ENCODE peak calls at places on chromosomes 4 and X, in five cellular contexts. U, O, M, S and H are unnamed samples.

GRCh38 chr4:8355864-8356565 is 84.5 kb downstream of the ACOX3 start:
- DNase-seq in U (peak; percentile 77), S (peak; percentile 31), M (peak; percentile 11), O (no peak), H (no peak)

GRCh38 chrX:20015945-20016617 is 25.2 kb upstream of the BCLAF3 start:
- DNase-seq in U (no peak), M (no peak), O (no peak), S (no peak), H (no peak)

GRCh38 chrX:107730991-107731766 is 44.4 kb downstream of the TSC22D3 start:
- DNase-seq in M (no peak), O (no peak), U (no peak), S (peak; percentile 8), H (no peak)

GRCh38 chr4:62053974-62054373 is 853.8 kb downstream of the ADGRL3 start:
- DNase-seq in O (no peak), U (no peak), M (no peak), S (no peak), H (no peak)

GRCh38 chr4:146308951-146309350 is 94.6 kb downstream of the REELD1 start:
- DNase-seq in M (no peak), S (peak; percentile 21), O (no peak), U (no peak), H (no peak)

GRCh38 chrX:13647709-13648212 is 5.2 kb upstream of the TCEANC start:
- DNase-seq in S (peak; percentile 89), M (peak; percentile 45), O (peak; percentile 51), U (peak; percentile 73), H (peak; percentile 41)

GRCh38 chrX:52277666-52278065 is 91.2 kb upstream of the XAGE2 start:
- DNase-seq in S (no peak), U (no peak), O (no peak), M (no peak), H (no peak)

GRCh38 chr4:54645830-54646229 is 11.9 kb upstream of the KIT start:
- DNase-seq in O (no peak), M (no peak), S (no peak), U (no peak), H (no peak)

GRCh38 chrX:141642979-141643378 is 53.5 kb downstream of the SPANXA2 start:
- DNase-seq in U (no peak), M (no peak), S (peak; percentile 15), O (peak; percentile 9), H (no peak)

GRCh38 chr4:158811704-158812103 is 42.9 kb downstream of the FNIP2 start:
- DNase-seq in S (no peak), U (no peak), O (no peak), M (peak; percentile 50), H (no peak)

GRCh38 chrX:119677654-119677981 is 15.3 kb downstream of the SEPTIN6 start:
- DNase-seq in S (no peak), O (no peak), M (no peak), U (no peak), H (no peak)

GRCh38 chr4:42397256-42397634 is at the start of gene SHISA3:
- DNase-seq in M (peak; percentile 33), S (no peak), U (no peak), O (peak; percentile 50), H (no peak)

GRCh38 chr4:36551697-36552214 is 270.3 kb downstream of the DTHD1 start:
- DNase-seq in U (no peak), M (no peak), S (no peak), O (no peak), H (no peak)

GRCh38 chrX:80556148-80556547 is 135.9 kb downstream of the TENT5D start:
- DNase-seq in U (no peak), S (no peak), O (no peak), M (no peak), H (no peak)

DNA sequence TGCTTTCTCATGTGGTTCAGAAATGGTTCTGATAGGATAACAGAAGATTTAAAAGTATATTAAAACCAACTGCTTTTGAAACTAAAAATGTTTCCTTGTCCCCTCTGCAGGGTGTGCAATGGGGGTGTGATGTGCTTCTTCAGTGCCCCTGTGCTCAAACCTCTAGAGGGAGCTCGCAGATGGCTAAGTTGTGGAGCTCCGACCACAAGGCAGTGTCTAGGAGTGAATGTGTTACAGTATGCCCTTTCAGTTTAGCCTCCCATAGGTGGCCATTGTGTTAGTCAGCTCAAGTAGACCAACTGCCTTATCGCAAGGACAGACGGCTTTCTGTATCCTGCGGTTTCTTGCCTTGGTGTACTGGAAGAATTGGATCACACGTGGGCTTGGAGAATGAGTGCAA is 130.5 kb downstream of the TENT5D start:
- DNase-seq in U (no peak), S (no peak), M (no peak), O (peak; percentile 1), H (no peak)
- TF ChIP-seq CTCF in U (no peak), S (no peak), M (no peak), O (no peak), H (no peak)

GRCh38 chr4:173669460-173670179 is 139.6 kb upstream of the HAND2 start:
- DNase-seq in O (peak; percentile 50), U (no peak), S (no peak), M (no peak), H (no peak)
- H3K4me3 ChIP-seq in O (no peak overlapping the region), U (no peak overlapping the region), S (no peak overlapping the region), M (no peak overlapping the region), H (no peak overlapping the region)

DNA sequence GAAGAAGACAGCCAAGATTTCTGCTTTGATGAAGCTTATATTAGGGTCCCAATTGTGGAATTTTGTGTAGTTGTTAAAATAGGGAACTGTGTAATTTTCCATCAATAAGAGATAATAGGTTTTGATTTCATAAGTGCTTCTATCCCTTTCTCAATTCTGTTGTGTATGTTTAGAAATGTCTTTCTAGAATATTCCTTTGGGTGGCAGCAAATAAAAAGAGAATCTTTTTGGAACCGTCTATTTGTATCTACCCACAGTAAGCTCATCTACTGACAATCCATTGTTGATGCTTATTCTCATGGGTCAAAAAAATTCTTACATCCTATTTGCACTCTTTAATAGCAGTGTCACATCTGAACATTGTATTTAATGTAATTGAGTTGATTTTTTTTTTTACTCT is 61.7 kb downstream of the TMA16 start:
- DNase-seq in S (peak; percentile 10), U (no peak), O (peak; percentile 7), M (no peak), H (no peak)
- TF ChIP-seq CTCF in S (peak; percentile 34), U (no peak), O (no peak), M (no peak), H (no peak)

GRCh38 chr4:110610940-110611785 is 11.7 kb downstream of the PITX2 start:
- DNase-seq in O (no peak), M (no peak), S (no peak), U (no peak), H (no peak)

GRCh38 chr4:110612631-110613269 is 10.1 kb downstream of the PITX2 start:
- DNase-seq in U (no peak), M (no peak), S (no peak), O (no peak), H (no peak)

GRCh38 chr4:110613710-110614109 is 9.2 kb downstream of the PITX2 start:
- DNase-seq in O (no peak), M (no peak), S (no peak), U (no peak), H (no peak)

GRCh38 chr4:110610620-110610939 is 12.3 kb downstream of the PITX2 start:
- DNase-seq in M (no peak), O (no peak), U (no peak), S (no peak), H (no peak)

GRCh38 chr4:110611968-110612447 is 10.9 kb downstream of the PITX2 start:
- DNase-seq in S (no peak), O (no peak), M (no peak), U (no peak), H (no peak)
- H3K4me3 ChIP-seq in S (no peak overlapping the region), O (no peak overlapping the region), M (no peak overlapping the region), U (no peak overlapping the region), H (no peak overlapping the region)